ENCODE peak calls at places on chromosomes 11 and 22, in four cellular contexts. A, E, K and R are unnamed samples.

GRCh38 chr11:86632499-86633269 is 39.7 kb downstream of the ME3 start:
- DNase-seq in A (peak), E (peak), K (peak), R (peak)

GRCh38 chr11:106828576-106828975 is 189.7 kb downstream of the GUCY1A2 start:
- DNase-seq in A (no peak), E (no peak), K (no peak), R (no peak)

GRCh38 chr11:130413383-130414106 is 14.9 kb downstream of the ADAMTS8 start:
- DNase-seq in A (no peak), E (no peak), K (no peak), R (no peak)

GRCh38 chr11:66139817-66140216 is 69.7 kb downstream of the PACS1 start:
- DNase-seq in A (no peak), E (no peak), K (no peak), R (no peak)

GRCh38 chr11:32939046-32939445 is 46.4 kb downstream of the QSER1 start:
- DNase-seq in A (no peak), E (no peak), K (no peak), R (no peak)

GRCh38 chr22:47205081-47205491 is 442.6 kb downstream of the TBC1D22A start:
- DNase-seq in A (no peak), E (no peak), K (no peak), R (no peak)

GRCh38 chr11:134893810-134894685 is 482.0 kb upstream of the B3GAT1 start:
- DNase-seq in A (no peak), E (no peak), K (no peak), R (no peak)

GRCh38 chr22:33076368-33076767 is 18.2 kb upstream of the SYN3 start:
- DNase-seq in A (no peak), E (no peak), K (no peak), R (no peak)

GRCh38 chr11:65613091-65613928 is 711 bp downstream of the MAP3K11 start:
- DNase-seq in A (no peak), E (no peak), K (no peak), R (no peak)

GRCh38 chr22:44628273-44628672 is 73.7 kb upstream of the PRR5 start:
- DNase-seq in A (no peak), E (no peak), K (no peak), R (no peak)

GRCh38 chr22:43592470-43592869 is 180.7 kb downstream of the MPPED1 start:
- DNase-seq in A (peak), E (no peak), K (peak), R (peak)

GRCh38 chr11:104705475-104706195 is 192.6 kb downstream of the CASP12 start:
- DNase-seq in A (no peak), E (no peak), K (no peak), R (no peak)

GRCh38 chr11:32029721-32030120 is 61.2 kb upstream of the RCN1 start:
- DNase-seq in A (no peak), E (no peak), K (no peak), R (no peak)

GRCh38 chr11:44748606-44749005 is 21.8 kb downstream of the TSPAN18 start:
- DNase-seq in A (no peak), E (no peak), K (no peak), R (no peak)

GRCh38 chr11:44747836-44748235 is 21.1 kb downstream of the TSPAN18 start:
- DNase-seq in A (no peak), E (no peak), K (no peak), R (no peak)

GRCh38 chr11:44747339-44747738 is 20.6 kb downstream of the TSPAN18 start:
- DNase-seq in A (no peak), E (no peak), K (no peak), R (no peak)

GRCh38 chr11:44749160-44749559 is 22.4 kb downstream of the TSPAN18 start:
- DNase-seq in A (no peak), E (no peak), K (no peak), R (no peak)

DNA sequence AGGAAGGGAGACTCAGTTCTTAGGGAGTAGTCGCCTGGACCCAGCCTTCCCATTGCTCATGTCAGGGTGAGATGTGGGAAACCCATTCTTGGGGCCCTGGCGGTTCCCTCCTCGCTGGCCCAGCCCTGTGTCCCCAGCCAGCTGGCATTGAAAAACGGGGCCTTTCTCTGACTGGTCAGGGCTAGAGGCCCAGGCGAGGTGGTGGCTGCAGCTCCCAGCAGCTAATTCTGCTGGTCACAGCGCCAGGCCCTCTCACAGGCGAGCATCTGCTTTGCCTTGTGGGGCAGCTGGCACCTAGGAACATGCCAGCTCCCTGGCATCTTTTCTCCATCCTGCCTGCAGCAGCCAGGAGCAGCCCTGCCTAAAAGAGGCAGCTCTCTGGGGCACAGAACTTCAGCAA is 20.1 kb downstream of the TSPAN18 start:
- DNase-seq in A (no peak), E (no peak), K (no peak), R (no peak)
- TF ChIP-seq ELF4 in A (no peak), E (no peak), K (no peak), R (no peak)

GRCh38 chr11:43681543-43681942 is 1.0 kb downstream of the HSD17B12 start:
- DNase-seq in A (no peak), E (peak), K (no peak), R (peak)
- TF ChIP-seq SP1 in A (no peak), E (no peak), K (no peak), R (no peak)

DNA sequence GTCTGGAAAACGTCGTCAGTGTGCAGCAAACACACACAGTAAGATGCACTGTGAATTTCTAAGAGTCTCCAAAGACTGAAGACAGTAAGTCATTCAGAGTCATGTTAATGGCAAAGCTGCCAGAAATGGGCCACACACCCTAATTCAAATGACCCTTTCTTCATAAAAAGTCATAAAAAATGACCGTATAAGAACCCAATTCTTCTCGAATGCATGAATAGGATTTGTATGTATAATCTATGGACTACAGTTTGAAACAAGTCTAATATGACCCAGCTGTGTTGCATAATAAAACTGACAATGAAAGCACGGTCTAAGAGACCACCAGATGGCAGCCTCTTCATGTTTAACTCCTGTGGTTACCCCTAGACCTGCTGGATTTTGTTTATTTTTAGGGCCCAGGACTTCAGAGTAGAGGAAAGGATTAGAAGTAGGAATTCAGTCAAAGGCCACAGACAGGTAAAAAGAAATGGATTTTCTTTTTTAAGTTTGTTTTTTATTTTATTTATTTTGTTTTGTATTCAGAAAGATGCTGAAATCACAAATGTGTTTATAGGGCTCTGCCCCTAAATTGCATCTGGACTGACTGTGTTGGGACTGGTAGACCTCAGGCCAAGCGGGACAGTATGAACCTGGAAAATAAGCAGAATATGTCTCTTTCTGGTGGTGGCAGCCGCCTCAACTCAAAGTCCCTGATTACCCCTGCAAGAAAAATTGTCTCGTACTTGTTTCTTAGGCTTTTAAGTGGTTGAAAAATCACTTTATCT is 32.1 kb upstream of the SLC5A12 start:
- DNase-seq in A (peak), E (peak), K (peak), R (peak)
- TF ChIP-seq ELF4 in A (no peak), E (no peak), K (no peak), R (no peak)

GRCh38 chr11:68380786-68381622 is 68.6 kb downstream of the LRP5 start:
- DNase-seq in A (no peak), E (no peak), K (no peak), R (no peak)

GRCh38 chr11:68382358-68382998 is 70.1 kb downstream of the LRP5 start:
- DNase-seq in A (no peak), E (no peak), K (no peak), R (no peak)

GRCh38 chr11:68381716-68382115 is 69.3 kb downstream of the LRP5 start:
- DNase-seq in A (no peak), E (no peak), K (no peak), R (no peak)

GRCh38 chr11:68377389-68377795 is 65.0 kb downstream of the LRP5 start:
- DNase-seq in A (no peak), E (no peak), K (no peak), R (no peak)

GRCh38 chr11:68379216-68379615 is 66.8 kb downstream of the LRP5 start:
- DNase-seq in A (no peak), E (no peak), K (no peak), R (no peak)
- TF ChIP-seq SP1 in A (no peak), E (no peak), K (no peak), R (no peak)

DNA sequence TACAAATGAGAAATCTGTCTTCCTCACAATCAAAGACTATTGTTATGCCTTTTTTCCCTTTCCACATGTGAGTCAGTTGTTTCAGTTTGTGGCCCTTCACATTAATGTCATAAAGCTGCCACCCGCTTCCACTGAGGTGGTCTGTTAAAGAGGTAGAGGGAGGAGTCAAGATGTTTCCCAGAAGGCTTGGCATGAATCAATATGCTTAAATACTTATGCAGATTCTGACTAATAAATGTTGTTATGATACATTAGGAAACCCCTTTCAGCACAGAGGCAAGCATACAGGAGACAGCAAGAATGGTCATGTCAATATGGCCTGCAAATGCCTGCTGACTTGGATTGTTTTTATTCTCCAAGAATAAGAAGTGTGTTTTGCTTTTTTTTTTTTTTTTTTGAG is 6.5 kb downstream of the RTN3 start:
- DNase-seq in A (no peak), E (no peak), K (no peak), R (no peak)
- TF ChIP-seq ELF4 in A (no peak), E (no peak), K (no peak), R (no peak)

GRCh38 chr11:37841016-37841415 is 1243.0 kb upstream of the RAG2 start:
- DNase-seq in A (no peak), E (no peak), K (no peak), R (no peak)
- TF ChIP-seq SP1 in A (no peak), E (no peak), K (no peak), R (no peak)

GRCh38 chr22:19875061-19875530 is 20.4 kb upstream of the GNB1L start:
- DNase-seq in A (no peak), E (no peak), K (no peak), R (no peak)
- TF ChIP-seq ELF4 in A (no peak), E (no peak), K (no peak), R (no peak)

GRCh38 chr22:49969751-49970527 is 9.4 kb downstream of the PIM3 start:
- DNase-seq in A (no peak), E (no peak), K (no peak), R (no peak)

GRCh38 chr22:49971232-49972162 is 10.9 kb downstream of the PIM3 start:
- DNase-seq in A (peak), E (no peak), K (peak), R (no peak)

GRCh38 chr22:49970528-49971231 is 10.1 kb downstream of the PIM3 start:
- DNase-seq in A (peak), E (peak), K (peak), R (peak)

GRCh38 chr22:49973018-49973965 is 12.7 kb downstream of the PIM3 start:
- DNase-seq in A (no peak), E (no peak), K (no peak), R (no peak)

DNA sequence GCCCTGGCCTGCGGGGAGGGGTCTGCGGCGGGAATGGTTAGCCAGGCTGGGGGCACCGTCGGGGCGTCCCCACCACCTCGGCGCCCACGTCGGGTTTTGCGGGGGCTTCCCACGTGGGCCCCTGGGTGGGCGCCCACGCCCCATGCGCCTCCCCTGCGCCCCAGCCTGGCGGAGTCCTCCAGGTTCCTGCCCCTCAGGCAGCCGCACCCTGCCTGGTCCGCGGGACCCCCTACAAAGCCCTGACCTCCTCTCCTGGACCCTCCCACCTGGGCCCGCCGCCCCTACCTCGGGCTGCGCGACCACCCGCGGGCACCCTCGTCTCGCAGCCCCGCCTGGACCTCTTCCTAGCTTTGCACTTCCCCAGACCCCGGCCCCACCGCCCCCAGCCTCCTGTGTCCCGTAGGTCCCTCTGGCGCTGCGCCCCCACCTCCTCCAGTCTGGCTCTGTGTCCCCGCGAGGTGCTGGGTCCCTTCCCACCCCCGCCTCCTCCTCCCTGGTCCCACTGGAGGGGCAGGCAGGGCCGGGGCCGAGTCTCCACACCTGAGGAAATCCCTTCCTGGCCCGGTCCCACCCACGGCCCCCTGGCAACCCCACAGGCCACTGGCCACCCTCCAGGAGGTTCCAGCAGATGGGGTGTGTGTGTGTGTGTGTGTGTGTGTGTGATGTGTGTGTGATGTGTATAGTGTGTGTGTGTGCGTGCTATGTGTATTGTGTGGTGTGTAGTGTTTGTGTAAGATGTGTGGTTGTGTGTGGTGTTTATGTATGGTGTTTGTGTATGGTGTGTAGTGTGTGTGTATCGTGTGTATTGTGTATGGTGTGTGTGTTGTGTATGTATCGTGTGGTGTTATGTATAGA is 11.8 kb downstream of the PIM3 start:
- DNase-seq in A (no peak), E (no peak), K (peak), R (no peak)
- TF ChIP-seq SP1 in A (no peak), E (no peak), K (no peak), R (no peak)

DNA sequence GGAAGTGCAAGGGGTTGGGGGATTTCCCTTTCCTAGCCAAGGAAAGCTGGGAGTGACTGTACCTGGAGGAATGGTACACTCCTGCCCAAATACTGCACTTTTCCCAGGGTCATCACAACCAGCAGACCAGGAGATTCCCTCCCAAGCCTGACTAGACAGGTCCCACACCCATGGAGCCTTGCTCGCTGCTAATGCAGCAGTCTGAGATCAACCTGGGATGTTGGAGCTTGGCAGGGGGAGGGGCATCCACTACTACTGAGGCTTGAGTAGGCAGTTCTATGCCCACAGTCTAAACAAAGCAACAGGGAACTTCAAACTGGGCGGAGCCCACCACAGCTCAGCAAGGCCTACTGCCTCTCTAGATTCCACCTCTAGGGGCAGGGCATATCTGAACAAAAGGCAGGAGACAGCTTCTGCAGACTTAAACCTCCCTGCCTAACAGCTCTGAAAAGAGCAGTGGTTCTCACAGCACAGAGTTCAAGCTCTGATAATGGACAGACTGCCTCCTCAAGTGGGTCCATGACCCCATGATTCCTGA is 58.5 kb downstream of the SLC22A9 start:
- DNase-seq in A (no peak), E (peak), K (peak), R (no peak)
- TF ChIP-seq ELF4 in A (no peak), E (no peak), K (no peak), R (no peak)